ENCODE peak calls at places on chromosome 2, in four cellular contexts. G is GM20000, O is IMR-90, P is spleen. I is an unnamed sample.

GRCh38 chr2:234483568-234484251 is 13.2 kb downstream of the ARL4C start:
- DNase-seq in G (no peak), P (peak; percentile 85), O (no peak), I (no peak)

GRCh38 chr2:106990307-106990706 is 104.3 kb upstream of the ST6GAL2 start:
- DNase-seq in P (no peak), O (peak; percentile 59), G (no peak), I (no peak)

GRCh38 chr2:100702444-100703134 is 117.3 kb upstream of the NPAS2 start:
- DNase-seq in P (no peak), G (no peak), O (no peak), I (no peak)

GRCh38 chr2:113158884-113159553 is 14.8 kb upstream of the PSD4 start:
- DNase-seq in O (peak; percentile 45), G (no peak), P (no peak), I (no peak)

GRCh38 chr2:112121682-112122254 is 16.4 kb upstream of the FBLN7 start:
- DNase-seq in G (peak; percentile 19), P (no peak), O (peak; percentile 66), I (no peak)

GRCh38 chr2:98346259-98347236 is at the start of gene CNGA3:
- DNase-seq in O (peak; percentile 6), G (peak; percentile 45), P (no peak), I (peak; percentile 70)

GRCh38 chr2:222424729-222425671 is 657 bp downstream of the SGPP2 start:
- DNase-seq in O (no peak), P (peak; percentile 79), G (peak; percentile 71), I (peak; percentile 32)

GRCh38 chr2:39743170-39743851 is 35.7 kb downstream of the THUMPD2 start:
- DNase-seq in O (peak; percentile 70), P (no peak), G (no peak), I (peak; percentile 50)

GRCh38 chr2:61016392-61017002 is 1.0 kb upstream of the PEX13 start:
- DNase-seq in O (no peak), G (peak; percentile 18), P (no peak), I (no peak)

GRCh38 chr2:118122768-118123335 is 34.6 kb downstream of the INSIG2 start:
- DNase-seq in G (peak; percentile 49), O (no peak), P (no peak), I (no peak)

GRCh38 chr2:106030287-106031268 is 163.5 kb downstream of the UXS1 start:
- DNase-seq in P (no peak), O (peak; percentile 81), G (no peak), I (no peak)

GRCh38 chr2:225668606-225669266 is 269.2 kb downstream of the NYAP2 start:
- DNase-seq in G (peak; percentile 42), O (peak; percentile 81), P (no peak), I (no peak)

GRCh38 chr2:241560883-241561474 is 2.4 kb downstream of the BOK start:
- DNase-seq in O (peak; percentile 49), P (no peak), G (no peak), I (no peak)

GRCh38 chr2:140643761-140644187 is 1487.0 kb downstream of the LRP1B start:
- DNase-seq in G (no peak), P (no peak), O (peak; percentile 53), I (no peak)

GRCh38 chr2:133439281-133439920 is 128.9 kb downstream of the NCKAP5 start:
- DNase-seq in P (no peak), O (no peak), G (no peak), I (no peak)

GRCh38 chr2:146370821-146371220 is 1474.0 kb upstream of the ACVR2A start:
- DNase-seq in P (no peak), G (no peak), O (peak; percentile 41), I (no peak)

GRCh38 chr2:63580651-63581050 is 7.6 kb downstream of the WDPCP start:
- DNase-seq in O (no peak), G (no peak), P (no peak), I (no peak)

GRCh38 chr2:125516496-125517109 is 1139.4 kb upstream of the GYPC start:
- DNase-seq in O (peak; percentile 1), G (peak; percentile 38), P (no peak), I (no peak)

GRCh38 chr2:19653336-19653908 is 248.4 kb downstream of the TTC32 start:
- DNase-seq in O (no peak), P (no peak), G (no peak), I (no peak)

GRCh38 chr2:111072220-111072871 is 48.4 kb upstream of the BCL2L11 start:
- DNase-seq in P (no peak), O (peak; percentile 80), G (no peak), I (no peak)

GRCh38 chr2:163302141-163302540 is 433.7 kb downstream of the FIGN start:
- DNase-seq in G (no peak), P (no peak), O (no peak), I (no peak)

GRCh38 chr2:24898122-24899109 is 21.6 kb downstream of the ADCY3 start:
- DNase-seq in G (no peak), P (peak; percentile 36), O (no peak), I (no peak)

GRCh38 chr2:111702119-111702808 is 181.7 kb downstream of the ANAPC1 start:
- DNase-seq in O (peak; percentile 58), P (no peak), G (peak; percentile 70), I (peak; percentile 74)

GRCh38 chr2:234687718-234688475 is 191.0 kb upstream of the ARL4C start:
- DNase-seq in P (no peak), O (no peak), G (no peak), I (no peak)

GRCh38 chr2:184685999-184686841 is 87.9 kb downstream of the ZNF804A start:
- DNase-seq in P (peak; percentile 54), G (no peak), O (no peak), I (no peak)

GRCh38 chr2:46886268-46887027 is 29.2 kb downstream of the MCFD2 start:
- DNase-seq in G (no peak), O (no peak), P (no peak), I (no peak)

GRCh38 chr2:222217712-222218111 is 81.1 kb downstream of the PAX3 start:
- DNase-seq in P (no peak), O (no peak), G (no peak), I (no peak)

GRCh38 chr2:231372326-231372725 is 23.2 kb upstream of the B3GNT7 start:
- DNase-seq in P (peak; percentile 51), G (no peak), O (no peak), I (peak; percentile 15)

GRCh38 chr2:183868707-183869106 is 729.6 kb upstream of the ZNF804A start:
- DNase-seq in P (no peak), O (no peak), G (no peak), I (no peak)

GRCh38 chr2:172056293-172056692 is 29.0 kb upstream of the DLX1 start:
- DNase-seq in G (no peak), P (no peak), O (no peak), I (no peak)

GRCh38 chr2:149375801-149376349 is 45.5 kb downstream of the LYPD6 start:
- DNase-seq in P (no peak), O (no peak), G (no peak), I (no peak)

GRCh38 chr2:77521931-77522470 is at the start of gene LRRTM4:
- DNase-seq in G (no peak), P (no peak), O (no peak), I (peak; percentile 21)

GRCh38 chr2:74908763-74909444 is 49.5 kb upstream of the POLE4 start:
- DNase-seq in P (no peak), O (no peak), G (no peak), I (no peak)

GRCh38 chr2:181516992-181517391 is 59.8 kb downstream of the ITGA4 start:
- DNase-seq in P (no peak), G (no peak), O (no peak), I (no peak)

GRCh38 chr2:30862054-30862651 is 54.9 kb upstream of the CAPN13 start:
- DNase-seq in G (peak; percentile 62), P (no peak), O (peak; percentile 73), I (peak; percentile 63)

GRCh38 chr2:210558708-210559107 is 2.3 kb downstream of the CPS1 start:
- DNase-seq in G (no peak), P (no peak), O (no peak), I (no peak)

GRCh38 chr2:18218160-18218933 is 339.9 kb downstream of the KCNS3 start:
- DNase-seq in O (no peak), G (no peak), P (no peak), I (no peak)

GRCh38 chr2:18214936-18215335 is 336.5 kb downstream of the KCNS3 start:
- DNase-seq in G (no peak), O (peak; percentile 34), P (no peak), I (no peak)

GRCh38 chr2:18213986-18214385 is 335.5 kb downstream of the KCNS3 start:
- DNase-seq in P (no peak), O (no peak), G (no peak), I (no peak)

GRCh38 chr2:18219676-18220075 is 340.8 kb downstream of the RDH14 start:
- DNase-seq in O (peak; percentile 18), P (no peak), G (no peak), I (no peak)
- TF ChIP-seq CTCF in O (peak; percentile 43), P (no peak), G (no peak), I (no peak)

GRCh38 chr2:65807942-65808341 is 375.5 kb upstream of the SPRED2 start:
- DNase-seq in P (no peak), O (no peak), G (no peak), I (no peak)
- TF ChIP-seq CTCF in P (no peak), O (no peak), G (no peak), I (no peak)

GRCh38 chr2:188065386-188065785 is 226.3 kb upstream of the GULP1 start:
- DNase-seq in P (no peak), O (no peak), G (no peak), I (no peak)
- TF ChIP-seq CTCF in P (no peak), O (no peak), G (no peak), I (no peak)

GRCh38 chr2:101770672-101771071 is 73.2 kb downstream of the MAP4K4 start:
- DNase-seq in O (peak; percentile 62), P (no peak), G (peak; percentile 59), I (no peak)
- TF ChIP-seq CTCF in O (peak; percentile 36), P (no peak), G (peak; percentile 58), I (no peak)